ENCODE peak calls at places on chromosomes 11 and 22, in ten cellular contexts. Y is testis, O is transverse colon, J is upper lobe of right lung, T is cardiac muscle cell, U is neuronal stem cell, D is breast epithelium, H is AG04450, Z is heart left ventricle, S is brain microvascular endothelial cell. X is an unnamed sample. For H3K27me3, the result is how much of the 10 kb centered on the place peaks cover.

GRCh38 chr22:32079110-32080089 is 36.3 kb downstream of the SLC5A1 start:
- DNase-seq in Z (no peak), O (peak), T (peak), Y (peak), J (no peak), S (peak), D (no peak), H (peak), U (no peak), X (peak)

GRCh38 chr11:313787-314547 is at the start of gene IFITM1:
- DNase-seq in Y (peak), J (peak), O (peak), U (no peak), D (no peak), H (peak), S (no peak), T (peak), Z (peak), X (no peak)

GRCh38 chr11:129141748-129142475 is 50.2 kb downstream of the ARHGAP32 start:
- DNase-seq in H (no peak), Z (no peak), T (no peak), Y (no peak), O (no peak), J (no peak), U (no peak), D (no peak), S (no peak), X (no peak)

GRCh38 chr11:122180435-122180834 is 64.4 kb upstream of the BLID start:
- DNase-seq in Z (no peak), S (peak), T (no peak), U (no peak), O (no peak), D (no peak), Y (no peak), H (peak), J (no peak), X (no peak)

GRCh38 chr22:29470159-29470855 is 9.7 kb upstream of the NEFH start:
- DNase-seq in U (peak), Y (peak), D (peak), J (peak), T (peak), Z (peak), O (peak), S (peak), H (no peak), X (peak)

GRCh38 chr11:104916442-104916841 is 18.2 kb upstream of the CASP12 start:
- DNase-seq in H (no peak), S (no peak), O (no peak), U (no peak), D (no peak), Y (no peak), Z (no peak), J (no peak), T (no peak), X (no peak)

GRCh38 chr11:134449713-134450112 is 37.7 kb upstream of the B3GAT1 start:
- DNase-seq in O (no peak), Y (no peak), Z (no peak), D (no peak), T (no peak), H (no peak), U (no peak), S (no peak), J (peak), X (no peak)

GRCh38 chr11:74005721-74006517 is 3.0 kb downstream of the UCP3 start:
- DNase-seq in U (no peak), Z (no peak), S (no peak), Y (no peak), H (no peak), D (no peak), T (no peak), J (peak), O (no peak), X (no peak)

GRCh38 chr11:72741429-72741833 is 10.8 kb downstream of the ARAP1 start:
- DNase-seq in Y (peak), S (peak), T (no peak), O (peak), J (peak), H (no peak), D (no peak), U (no peak), Z (no peak), X (no peak)

GRCh38 chr22:37060801-37061610 is 9.5 kb downstream of the KCTD17 start:
- DNase-seq in H (no peak), T (no peak), Y (no peak), U (no peak), Z (no peak), S (no peak), J (no peak), D (no peak), O (no peak), X (no peak)

GRCh38 chr11:36455658-36456111 is 54.4 kb downstream of the TRAF6 start:
- DNase-seq in Z (peak), U (peak), S (peak), Y (peak), O (peak), T (peak), H (peak), J (peak), D (no peak), X (peak)

GRCh38 chr11:2944953-2945756 is 15.9 kb upstream of the PHLDA2 start:
- DNase-seq in H (peak), Y (peak), D (peak), S (peak), T (peak), Z (peak), J (peak), O (peak), U (peak), X (peak)

GRCh38 chr11:132941024-132941646 is 591.2 kb downstream of the OPCML start:
- DNase-seq in T (peak), U (peak), J (no peak), Y (peak), Z (no peak), H (peak), O (no peak), D (no peak), S (peak), X (no peak)

GRCh38 chr11:86150826-86151187 is 81.9 kb upstream of the PICALM start:
- DNase-seq in S (no peak), Z (no peak), T (no peak), U (no peak), J (no peak), O (no peak), Y (no peak), H (no peak), D (no peak), X (no peak)

GRCh38 chr22:31628969-31629723 is 32.9 kb downstream of the PISD start:
- DNase-seq in D (no peak), T (no peak), Z (no peak), J (no peak), H (no peak), U (no peak), S (no peak), Y (no peak), O (no peak), X (no peak)

GRCh38 chr11:17648528-17648927 is 70.8 kb upstream of the MYOD1 start:
- DNase-seq in Y (no peak), U (no peak), S (no peak), J (no peak), T (no peak), D (no peak), O (no peak), Z (no peak), H (no peak), X (no peak)

GRCh38 chr11:85027346-85027745 is 599.8 kb downstream of the DLG2 start:
- DNase-seq in J (no peak), Y (no peak), S (no peak), Z (no peak), T (no peak), U (no peak), O (no peak), D (no peak), H (no peak), X (no peak)

GRCh38 chr11:85029964-85030363 is 597.2 kb downstream of the DLG2 start:
- DNase-seq in D (no peak), S (peak), Z (no peak), U (no peak), J (no peak), H (peak), O (no peak), T (no peak), Y (no peak), X (no peak)

GRCh38 chr11:85028329-85029101 is 598.6 kb downstream of the DLG2 start:
- DNase-seq in U (no peak), J (no peak), S (no peak), O (no peak), H (no peak), Y (no peak), Z (no peak), D (no peak), T (no peak), X (no peak)
- H3K27ac ChIP-seq in U (no peak), J (no peak), S (no peak), O (no peak), H (no peak), Y (no peak), Z (no peak), D (no peak), T (no peak), X (no peak)

GRCh38 chr11:120645639-120646038 is 134.1 kb downstream of the GRIK4 start:
- DNase-seq in O (no peak), U (peak), Z (no peak), D (no peak), H (no peak), T (no peak), J (peak), S (no peak), Y (no peak), X (no peak)
- H3K27me3 ChIP-seq in O (under half), U (under half), Z (under half), D (under half), H (under half), T (half or more), J (under half), S (under half), Y (under half), X (under half)

GRCh38 chr11:7874061-7874460 is 57.0 kb downstream of the OR10A6 start:
- DNase-seq in H (no peak), Y (no peak), Z (no peak), D (no peak), O (no peak), T (no peak), S (no peak), U (no peak), J (no peak), X (no peak)
- H3K27ac ChIP-seq in H (no peak), Y (no peak), Z (no peak), D (no peak), O (no peak), T (no peak), S (no peak), U (no peak), J (no peak), X (no peak)

DNA sequence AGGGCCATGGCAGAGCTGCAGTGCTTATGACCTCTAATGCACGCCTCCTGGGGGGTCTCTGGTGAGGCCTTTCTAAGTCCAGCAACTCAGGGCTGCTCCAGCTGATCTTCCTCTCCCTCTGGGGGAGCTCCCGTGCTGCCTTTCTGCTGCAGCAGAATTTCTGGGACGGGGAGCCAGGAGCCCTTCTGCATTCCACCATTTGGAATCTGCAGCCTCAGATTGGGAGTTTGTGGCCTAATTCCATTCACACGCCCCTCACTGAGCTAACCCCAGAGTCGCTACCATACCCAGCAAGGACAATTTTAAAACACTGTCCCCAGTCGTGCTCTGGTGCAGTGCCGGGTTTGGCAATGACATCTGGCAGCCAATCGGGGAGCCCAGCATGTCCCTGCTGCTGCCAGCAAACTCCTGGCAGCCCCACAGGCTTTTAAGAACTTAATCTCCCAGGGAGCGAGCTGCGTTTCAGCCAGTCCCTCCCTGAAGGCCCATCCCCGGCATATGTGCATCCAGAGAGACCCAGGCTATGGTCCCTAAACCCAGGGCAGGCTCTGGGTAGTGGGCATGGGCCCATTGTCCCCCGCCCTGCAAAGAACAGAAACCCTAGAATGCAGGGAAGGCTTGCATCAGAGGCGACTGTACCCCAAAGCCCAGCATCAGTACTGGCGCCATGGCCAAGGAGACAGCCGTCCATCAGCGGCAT is 4.7 kb downstream of the SHANK2 start:
- DNase-seq in T (no peak), H (no peak), U (no peak), O (no peak), Y (peak), S (no peak), D (peak), J (peak), Z (no peak), X (peak)
- H3K27me3 ChIP-seq in T (half or more), H (under half), U (under half), O (under half), Y (under half), S (under half), D (under half), J (under half), Z (under half), X (under half)

GRCh38 chr11:80007616-80008015 is 566.8 kb upstream of the TENM4 start:
- DNase-seq in S (no peak), O (no peak), H (no peak), U (no peak), D (no peak), Y (no peak), T (no peak), J (no peak), Z (no peak), X (no peak)
- H3K27ac ChIP-seq in S (no peak), O (no peak), H (no peak), U (no peak), D (no peak), Y (no peak), T (no peak), J (no peak), Z (no peak), X (no peak)

DNA sequence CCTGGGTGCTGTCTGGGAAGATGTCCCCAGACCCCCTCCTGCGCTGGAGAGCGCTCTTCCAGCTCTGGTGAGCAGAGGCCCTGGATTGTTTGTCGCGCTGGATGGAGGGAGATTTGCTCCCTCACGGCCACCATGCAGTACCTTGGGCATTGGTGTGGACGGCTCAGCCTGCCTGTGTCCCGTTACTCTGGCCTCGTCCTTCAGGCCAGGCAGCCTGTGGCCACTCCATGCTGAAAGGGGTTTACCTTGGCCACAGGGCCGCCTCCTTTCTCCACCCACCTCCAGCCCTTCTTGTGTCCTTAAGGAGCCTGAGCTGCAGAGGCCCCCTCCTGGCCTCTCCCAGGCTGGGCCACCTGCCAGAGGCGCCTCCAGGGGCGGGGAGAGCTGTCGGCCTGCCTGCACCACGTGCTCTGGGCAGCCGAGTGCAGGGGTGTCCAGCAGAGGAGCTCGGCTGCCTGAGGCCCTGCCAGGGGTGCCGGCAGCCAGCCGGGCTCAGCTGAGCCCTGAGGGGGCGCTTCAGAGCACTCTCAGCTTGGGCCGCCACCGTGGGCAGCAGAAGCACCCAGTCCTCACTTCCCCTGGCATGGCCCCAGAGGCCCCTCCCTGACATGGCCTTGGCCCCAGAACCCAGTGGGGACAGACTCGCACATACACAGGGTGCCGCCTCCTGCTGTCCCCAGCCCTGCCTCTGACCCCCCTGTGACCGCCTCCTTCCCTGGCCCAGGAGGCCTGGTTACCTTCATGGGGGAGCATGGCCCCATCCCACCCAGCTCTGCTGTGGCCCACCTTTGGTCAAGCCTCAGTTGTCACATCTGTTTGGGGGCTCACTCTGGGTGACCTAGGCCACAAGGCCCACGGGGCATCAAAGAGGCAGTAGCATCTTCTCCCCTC is 3.4 kb downstream of the CCND1 start:
- DNase-seq in Y (peak), U (no peak), O (peak), T (peak), J (peak), D (peak), H (peak), S (peak), Z (peak), X (peak)
- H3K27me3 ChIP-seq in Y (under half), U (under half), O (under half), T (under half), J (under half), D (under half), H (under half), S (under half), Z (under half), X (under half)

GRCh38 chr11:117715801-117716200 is 81.2 kb downstream of the DSCAML1 start:
- DNase-seq in S (no peak), Y (no peak), T (no peak), J (peak), D (no peak), Z (no peak), H (no peak), U (no peak), O (no peak), X (no peak)
- H3K27ac ChIP-seq in S (no peak), Y (no peak), T (no peak), J (no peak), D (no peak), Z (no peak), H (no peak), U (no peak), O (no peak), X (no peak)

GRCh38 chr11:62912268-62912667 is 8.9 kb downstream of the CHRM1 start:
- DNase-seq in Y (no peak), Z (no peak), D (no peak), O (no peak), U (no peak), J (no peak), S (no peak), H (no peak), T (no peak), X (no peak)

GRCh38 chr11:62910141-62910882 is 10.9 kb downstream of the CHRM1 start:
- DNase-seq in H (no peak), T (no peak), J (no peak), Z (no peak), S (no peak), D (no peak), O (no peak), Y (no peak), U (no peak), X (no peak)

GRCh38 chr11:62909107-62909894 is 11.9 kb downstream of the CHRM1 start:
- DNase-seq in D (peak), Z (peak), O (peak), H (peak), Y (peak), T (peak), U (peak), J (peak), S (peak), X (peak)

GRCh38 chr11:62908468-62909072 is 12.6 kb downstream of the CHRM1 start:
- DNase-seq in J (peak), S (no peak), D (no peak), Y (no peak), U (no peak), O (no peak), T (no peak), H (no peak), Z (no peak), X (peak)

DNA sequence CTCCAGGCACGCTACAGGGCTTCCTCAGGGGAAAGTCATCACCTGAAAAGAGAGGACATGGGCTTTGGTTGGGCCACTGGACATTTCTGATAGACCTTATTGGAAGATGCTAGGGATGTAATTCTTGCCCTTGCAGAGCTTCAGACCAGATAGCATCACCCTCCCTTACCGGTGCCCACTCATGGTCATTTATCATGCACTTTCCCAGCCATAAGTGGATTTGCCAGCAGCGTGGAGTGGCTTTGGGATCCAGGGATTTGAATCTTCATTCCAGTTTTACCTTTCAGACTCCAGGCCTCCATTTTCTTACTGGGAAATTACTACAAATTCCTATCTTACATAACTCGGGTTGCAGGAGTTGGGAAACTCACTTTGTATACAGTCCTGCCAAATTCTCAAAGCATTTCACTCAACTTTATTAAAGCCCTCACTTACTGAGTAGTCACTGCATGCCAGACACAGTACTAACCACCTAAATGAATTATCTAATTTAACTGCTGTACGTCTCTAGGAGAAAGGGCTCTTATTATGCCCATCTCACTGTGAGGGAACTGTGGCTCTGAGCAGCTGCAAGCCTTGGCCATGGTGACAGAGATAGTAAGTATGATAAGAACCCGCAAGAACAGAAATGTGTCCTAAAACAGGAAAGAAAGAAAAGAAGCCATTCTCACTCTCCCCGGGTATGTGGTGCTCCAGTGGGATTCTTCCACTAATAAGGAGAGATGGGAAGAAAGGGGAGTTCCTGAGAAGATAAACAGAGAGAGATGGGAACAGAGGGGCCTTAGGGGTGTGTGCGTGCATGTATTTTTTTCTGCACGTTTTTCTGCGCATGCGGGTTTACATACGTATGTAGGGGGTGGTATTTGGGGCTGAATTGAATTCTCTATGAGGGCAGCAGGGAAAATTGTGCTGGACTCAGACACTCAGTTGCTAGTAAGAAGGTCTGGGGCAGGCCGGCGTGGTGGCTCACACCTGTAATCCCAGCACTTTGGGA is 9.7 kb downstream of the CHRM1 start:
- DNase-seq in T (no peak), D (no peak), Y (no peak), Z (no peak), S (no peak), J (no peak), O (no peak), U (no peak), H (no peak), X (no peak)
- H3K27me3 ChIP-seq in T (under half), D (under half), Y (under half), Z (under half), S (under half), J (under half), O (under half), U (under half), H (under half), X (under half)

DNA sequence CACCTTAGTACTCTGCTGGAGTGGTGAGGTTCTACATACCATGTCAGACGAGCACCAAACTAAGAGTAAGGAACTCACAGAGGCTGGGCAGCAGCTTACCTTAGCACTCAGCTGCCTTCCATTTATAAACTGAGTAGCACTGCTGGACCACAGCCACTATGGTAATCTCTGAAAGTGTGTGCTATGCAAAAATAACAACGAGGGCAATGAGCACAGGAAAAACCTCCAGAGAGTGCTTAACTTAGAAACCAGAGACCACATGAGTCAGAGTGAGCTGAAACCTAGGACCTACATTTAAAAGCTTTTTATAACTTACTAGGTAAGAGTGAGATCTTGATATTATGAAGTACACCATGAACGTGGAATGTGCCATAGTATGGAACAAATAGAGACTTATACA is 17.1 kb upstream of the CD59 start:
- DNase-seq in S (peak), U (no peak), D (no peak), Z (peak), O (no peak), H (peak), Y (no peak), T (peak), J (no peak), X (no peak)
- H3K27ac ChIP-seq in S (no peak), U (no peak), D (no peak), Z (peak), O (no peak), H (no peak), Y (no peak), T (peak), J (no peak), X (no peak)

GRCh38 chr11:65586676-65587075 is 8.9 kb downstream of the KCNK7 start:
- DNase-seq in T (peak), Z (no peak), U (peak), D (no peak), S (no peak), H (no peak), Y (no peak), O (no peak), J (no peak), X (no peak)
- H3K27me3 ChIP-seq in T (under half), Z (under half), U (under half), D (under half), S (under half), H (under half), Y (under half), O (under half), J (under half), X (under half)

X was measured in stomach.